ENCODE peak calls at places on chromosomes 12 and 14, in nine cellular contexts. R is K562, I is IMR-90, H is OCI-LY7, L is A549, X is PC-3, E is SK-N-SH, B is GM23248, N is fibroblast of lung. J is an unnamed sample.

GRCh38 chr12:131589231-131589902 is 121.5 kb upstream of the SFSWAP start:
- DNase-seq in R (no peak), I (no peak), H (no peak), L (no peak), X (no peak), E (no peak), B (no peak), N (no peak), J (no peak)

GRCh38 chr14:103205541-103205906 is 82.3 kb downstream of the TNFAIP2 start:
- DNase-seq in R (no peak), I (no peak), H (no peak), L (no peak), X (no peak), E (no peak), B (peak), N (no peak), J (no peak)

GRCh38 chr14:64566651-64567122 is 16.9 kb downstream of the PPP1R36 start:
- DNase-seq in R (no peak), I (no peak), H (no peak), L (no peak), X (no peak), E (no peak), B (peak), N (no peak), J (no peak)

GRCh38 chr12:5173511-5174011 is 129.9 kb downstream of the KCNA5 start:
- DNase-seq in R (no peak), I (no peak), H (no peak), L (no peak), X (peak), E (no peak), B (peak), N (peak), J (no peak)

GRCh38 chr14:99551034-99551922 is 52.7 kb downstream of the CCDC85C start:
- DNase-seq in R (no peak), I (no peak), H (no peak), L (no peak), X (no peak), E (no peak), B (no peak), N (no peak), J (no peak)

GRCh38 chr12:116731801-116732200 is 6.1 kb downstream of the SPRING1 start:
- DNase-seq in R (no peak), I (no peak), H (no peak), L (no peak), X (no peak), E (no peak), B (no peak), N (no peak), J (no peak)

GRCh38 chr12:100266802-100267602 is at the start of the genes DEPDC4 and SCYL2:
- DNase-seq in R (peak), I (peak), H (peak), L (peak), X (peak), E (peak), B (peak), N (peak), J (peak)

GRCh38 chr12:104462931-104463339 is 6.2 kb downstream of the CHST11 start:
- DNase-seq in R (no peak), I (no peak), H (peak), L (no peak), X (no peak), E (no peak), B (no peak), N (no peak), J (no peak)

GRCh38 chr12:97386133-97386581 is 76.4 kb upstream of the RMST start:
- DNase-seq in R (no peak), I (no peak), H (no peak), L (no peak), X (no peak), E (no peak), B (no peak), N (peak), J (no peak)

GRCh38 chr12:76111209-76111749 is 26.8 kb upstream of the NAP1L1 start:
- DNase-seq in R (no peak), I (no peak), H (no peak), L (no peak), X (no peak), E (no peak), B (no peak), N (no peak), J (no peak)

GRCh38 chr12:32115404-32116104 is 8.9 kb downstream of the BICD1 start:
- DNase-seq in R (no peak), I (peak), H (peak), L (peak), X (peak), E (peak), B (peak), N (peak), J (peak)

DNA sequence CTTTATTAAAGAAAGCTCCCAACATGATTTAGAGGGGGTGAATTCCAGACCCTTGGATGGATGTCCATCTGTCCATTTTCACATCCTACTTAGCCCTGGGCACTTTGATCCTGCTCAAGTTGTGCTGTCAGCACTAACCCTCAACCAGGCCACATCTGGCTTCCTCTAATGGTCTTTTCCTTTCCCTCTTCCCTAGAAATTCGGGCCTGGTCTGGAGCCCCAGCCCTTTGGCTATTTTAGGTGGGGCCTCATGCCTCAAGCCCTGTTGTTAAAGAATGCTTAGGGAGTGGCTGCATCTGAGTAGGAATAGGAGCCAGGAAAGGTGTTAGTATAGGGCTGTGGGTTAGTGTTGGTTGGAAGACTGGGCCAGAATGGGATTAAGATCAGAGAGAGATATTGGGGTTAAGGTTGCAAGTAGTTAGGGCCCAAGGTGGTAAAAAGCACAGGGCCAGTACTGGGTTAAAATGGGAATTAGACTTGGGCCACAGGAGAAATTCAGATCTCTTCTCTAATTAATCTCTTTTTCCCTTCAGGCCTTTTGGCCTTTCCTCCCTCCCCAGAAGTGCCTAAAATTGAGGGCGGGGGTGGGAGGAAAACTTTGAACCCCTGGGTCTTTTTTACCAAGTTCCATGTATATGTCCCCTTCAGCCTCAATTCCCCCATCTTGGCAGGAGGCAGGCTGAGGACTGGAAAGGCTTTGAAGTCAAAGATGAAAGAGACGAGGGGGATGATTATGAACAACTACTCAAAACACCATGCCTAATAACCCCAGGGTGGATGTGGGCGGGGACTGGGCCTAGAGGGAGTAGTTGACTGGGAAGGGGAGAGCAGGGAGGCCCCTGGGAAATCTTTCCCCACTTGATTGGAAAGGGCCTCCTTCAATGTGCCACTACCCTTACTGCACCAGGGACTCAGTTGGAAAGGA is 3.9 kb upstream of the ZNF385A start:
- DNase-seq in R (peak), I (no peak), H (no peak), L (no peak), X (no peak), E (peak), B (no peak), N (no peak), J (peak)
- H3K4me2 ChIP-seq in R (peak), I (no peak), H (no peak), L (no peak), X (peak), E (no peak), B (no peak), N (no peak), J (peak)

GRCh38 chr12:3520168-3520567 is 29.2 kb downstream of the PRMT8 start:
- DNase-seq in R (no peak), I (no peak), H (no peak), L (no peak), X (peak), E (peak), B (no peak), N (no peak), J (no peak)

GRCh38 chr12:3523728-3524127 is 32.7 kb downstream of the PRMT8 start:
- DNase-seq in R (no peak), I (no peak), H (no peak), L (no peak), X (peak), E (no peak), B (no peak), N (no peak), J (no peak)

GRCh38 chr12:3526776-3527175 is 35.8 kb downstream of the PRMT8 start:
- DNase-seq in R (no peak), I (no peak), H (no peak), L (no peak), X (no peak), E (no peak), B (no peak), N (no peak), J (no peak)

GRCh38 chr12:3520711-3521110 is 29.7 kb downstream of the PRMT8 start:
- DNase-seq in R (no peak), I (no peak), H (no peak), L (no peak), X (peak), E (no peak), B (no peak), N (no peak), J (peak)

DNA sequence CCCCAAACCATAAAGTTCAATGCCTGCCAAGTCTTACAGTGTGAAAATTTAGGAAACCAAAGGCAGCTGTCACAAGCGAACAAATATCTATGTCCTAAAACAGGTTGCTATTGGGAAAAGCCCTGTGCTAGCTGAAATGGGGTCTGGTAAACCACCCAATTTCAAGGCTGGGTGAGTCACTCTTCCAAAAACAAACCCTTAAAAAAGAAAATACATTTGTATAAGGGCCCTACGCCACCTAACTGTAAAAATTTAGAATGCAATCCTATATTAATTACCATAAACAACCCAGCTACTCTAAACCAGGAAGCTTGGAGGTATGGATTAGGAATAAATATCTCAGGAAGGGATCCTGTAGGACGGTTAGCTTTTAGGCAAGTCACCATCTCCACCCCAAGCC is 32.1 kb downstream of the PRMT8 start:
- DNase-seq in R (no peak), I (no peak), H (no peak), L (no peak), X (peak), E (no peak), B (peak), N (no peak), J (no peak)
- H3K4me2 ChIP-seq in R (no peak), I (no peak), H (no peak), L (no peak), X (peak), E (no peak), B (no peak), N (no peak), J (no peak)

DNA sequence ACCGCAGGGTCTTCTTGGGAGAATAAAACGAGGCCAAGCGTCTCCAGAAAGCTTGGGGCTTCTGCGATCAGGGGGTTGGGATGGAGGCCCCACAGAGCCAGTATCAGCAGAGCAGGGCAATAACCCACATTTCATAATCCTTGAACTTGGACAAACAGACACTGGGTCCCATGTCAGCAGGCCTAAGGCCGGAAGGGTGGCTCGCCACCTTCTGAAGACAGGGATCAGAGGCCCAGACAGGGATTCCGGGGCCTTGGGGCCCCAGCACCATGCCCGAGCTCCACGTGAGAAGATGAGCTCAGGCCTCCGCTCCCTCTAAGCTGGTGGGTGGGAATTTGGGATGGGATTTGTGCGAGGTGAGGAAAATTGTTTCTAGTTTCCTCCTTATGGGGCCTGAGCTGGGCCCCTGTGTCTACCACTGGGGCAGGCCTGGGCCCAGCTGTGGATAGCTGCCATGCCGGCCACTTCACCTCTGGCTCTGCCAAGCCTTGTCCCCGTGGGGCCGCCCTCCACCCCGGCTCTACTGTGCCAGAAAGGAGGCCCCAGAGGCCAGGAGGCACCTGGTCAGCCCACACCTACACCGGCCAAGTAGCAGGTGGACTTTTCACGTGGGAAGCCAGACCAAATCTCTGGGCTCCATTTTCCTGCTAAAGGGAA is 67.2 kb upstream of the DLK1 start:
- DNase-seq in R (no peak), I (no peak), H (no peak), L (no peak), X (no peak), E (no peak), B (no peak), N (no peak), J (no peak)
- H3K4me2 ChIP-seq in R (no peak), I (no peak), H (no peak), L (no peak), X (no peak), E (no peak), B (no peak), N (no peak), J (no peak)

GRCh38 chr14:58765375-58765774 is 127.6 kb downstream of the DACT1 start:
- DNase-seq in R (no peak), I (no peak), H (no peak), L (no peak), X (no peak), E (no peak), B (no peak), N (no peak), J (no peak)

GRCh38 chr14:58768977-58769376 is 131.2 kb downstream of the DACT1 start:
- DNase-seq in R (no peak), I (no peak), H (no peak), L (no peak), X (no peak), E (no peak), B (no peak), N (no peak), J (no peak)

GRCh38 chr14:58769766-58770165 is 132.0 kb downstream of the DACT1 start:
- DNase-seq in R (no peak), I (no peak), H (no peak), L (no peak), X (no peak), E (no peak), B (no peak), N (no peak), J (no peak)

GRCh38 chr14:58763210-58763609 is 125.4 kb downstream of the DACT1 start:
- DNase-seq in R (no peak), I (no peak), H (no peak), L (no peak), X (no peak), E (no peak), B (no peak), N (no peak), J (no peak)

GRCh38 chr14:58765843-58766242 is 128.1 kb downstream of the DACT1 start:
- DNase-seq in R (no peak), I (no peak), H (no peak), L (no peak), X (no peak), E (no peak), B (no peak), N (no peak), J (no peak)
- H3K4me2 ChIP-seq in R (no peak), I (no peak), H (no peak), L (no peak), X (no peak), E (no peak), B (no peak), N (no peak), J (no peak)

GRCh38 chr14:73143617-73144016 is 7.3 kb downstream of the PSEN1 start:
- DNase-seq in R (no peak), I (no peak), H (no peak), L (no peak), X (no peak), E (no peak), B (no peak), N (no peak), J (no peak)

GRCh38 chr14:73143003-73143402 is 6.7 kb downstream of the PSEN1 start:
- DNase-seq in R (no peak), I (no peak), H (no peak), L (no peak), X (no peak), E (no peak), B (no peak), N (no peak), J (no peak)

GRCh38 chr14:73136387-73137221 is at the start of gene PSEN1:
- DNase-seq in R (peak), I (peak), H (peak), L (peak), X (peak), E (peak), B (peak), N (peak), J (peak)

GRCh38 chr14:73140924-73141323 is 4.6 kb downstream of the PSEN1 start:
- DNase-seq in R (no peak), I (no peak), H (no peak), L (no peak), X (no peak), E (no peak), B (no peak), N (no peak), J (no peak)

DNA sequence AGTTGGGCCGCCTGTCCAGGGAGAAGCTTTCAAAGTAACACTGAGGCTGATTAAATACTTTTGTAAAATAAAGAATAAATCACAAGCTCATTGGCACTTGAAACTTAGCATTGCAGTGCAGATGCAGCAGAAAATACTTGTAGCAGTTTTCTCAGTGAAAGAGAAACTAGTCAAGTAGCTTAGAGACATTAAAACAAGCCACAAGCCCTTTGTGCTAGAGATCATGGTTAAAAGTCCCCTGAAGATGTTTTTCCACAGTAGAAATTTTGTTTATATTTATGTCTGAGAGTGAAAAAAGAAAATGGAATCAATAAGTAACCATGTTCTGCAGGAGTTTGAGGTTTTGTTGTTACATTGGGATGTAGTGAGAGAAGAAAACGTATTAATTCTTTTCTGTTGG is 5.9 kb downstream of the PSEN1 start:
- DNase-seq in R (no peak), I (no peak), H (no peak), L (no peak), X (no peak), E (no peak), B (no peak), N (no peak), J (no peak)
- H3K4me2 ChIP-seq in R (no peak), I (no peak), H (no peak), L (no peak), X (no peak), E (no peak), B (no peak), N (no peak), J (no peak)

J was measured in PC-9.